ENCODE peak calls at places on chromosomes 13 and 19, in six cellular contexts. W is CD8-positive, alpha-beta memory T cell; P is breast epithelium; A is tibial nerve; K is GM06990; J is heart left ventricle. Z is an unnamed sample.
A peak's percentile ranks its signal among the peaks of the same experiment; 100 is the strongest.

GRCh38 chr19:532578-533484 is 1.3 kb downstream of the CDC34 start:
- DNase-seq in W (no peak), K (peak; percentile 57), J (peak; percentile 87), A (peak; percentile 58), P (peak; percentile 70), Z (peak; percentile 54)

GRCh38 chr13:44393391-44393790 is 19.8 kb downstream of the SERP2 start:
- DNase-seq in J (no peak), A (no peak), W (no peak), K (no peak), P (no peak), Z (no peak)

GRCh38 chr13:113853518-113854237 is 10.2 kb downstream of the GAS6 start:
- DNase-seq in A (no peak), P (peak; percentile 47), J (peak; percentile 56), W (no peak), K (no peak), Z (no peak)

GRCh38 chr13:110554227-110554836 is 7.2 kb downstream of the RAB20 start:
- DNase-seq in K (no peak), P (no peak), J (no peak), W (no peak), A (no peak), Z (no peak)

GRCh38 chr19:44548736-44549135 is 19.3 kb upstream of the CEACAM20 start:
- DNase-seq in P (no peak), J (no peak), K (no peak), W (no peak), A (no peak), Z (no peak)

GRCh38 chr13:38819053-38819452 is 132.2 kb downstream of the FREM2 start:
- DNase-seq in A (peak; percentile 24), P (no peak), K (no peak), W (no peak), J (no peak), Z (no peak)

GRCh38 chr19:35266149-35266903 is 2.4 kb upstream of the USF2 start:
- DNase-seq in K (no peak), P (peak; percentile 50), W (no peak), J (peak; percentile 63), A (no peak), Z (no peak)

GRCh38 chr19:13091400-13092161 is 11.1 kb downstream of the LYL1 start:
- DNase-seq in K (no peak), W (no peak), P (no peak), J (no peak), A (peak; percentile 61), Z (no peak)

GRCh38 chr19:52635786-52636570 is 2.2 kb downstream of the ZNF83 start:
- DNase-seq in K (no peak), P (no peak), W (no peak), J (no peak), A (no peak), Z (no peak)

GRCh38 chr19:50723069-50723468 is at the start of gene CLEC11A:
- DNase-seq in P (no peak), A (peak; percentile 49), K (no peak), J (peak; percentile 84), W (no peak), Z (no peak)

GRCh38 chr19:32404939-32405430 is 585 bp upstream of the DPY19L3 start:
- DNase-seq in W (peak; percentile 3), K (no peak), A (peak; percentile 50), P (peak; percentile 78), J (peak; percentile 81), Z (no peak)

GRCh38 chr19:7372810-7373209 is 24.1 kb downstream of the ARHGEF18 start:
- DNase-seq in J (no peak), P (no peak), K (no peak), A (no peak), W (no peak), Z (no peak)

GRCh38 chr13:99085139-99085845 is 107.4 kb upstream of the DOCK9 start:
- DNase-seq in P (no peak), W (no peak), A (peak; percentile 5), K (peak; percentile 13), J (no peak), Z (peak; percentile 70)

GRCh38 chr19:41994521-41994971 is 516 bp upstream of the ATP1A3 start:
- DNase-seq in A (no peak), W (no peak), P (no peak), K (no peak), J (no peak), Z (no peak)

GRCh38 chr19:10010247-10010691 is at the start of gene COL5A3:
- DNase-seq in W (no peak), J (peak; percentile 86), A (peak; percentile 46), K (no peak), P (no peak), Z (no peak)

GRCh38 chr13:109569938-109570711 is 216.3 kb downstream of the IRS2 start:
- DNase-seq in W (no peak), P (no peak), A (no peak), K (no peak), J (no peak), Z (peak; percentile 54)

GRCh38 chr19:30236006-30236405 is 136.2 kb upstream of the ZNF536 start:
- DNase-seq in J (no peak), P (no peak), K (no peak), W (no peak), A (no peak), Z (no peak)

GRCh38 chr19:51441410-51442390 is 16.6 kb downstream of the SIGLEC8 start:
- DNase-seq in P (no peak), J (no peak), K (peak; percentile 81), A (no peak), W (peak; percentile 64), Z (peak; percentile 85)

GRCh38 chr19:30077851-30078355 is 135.9 kb downstream of the URI1 start:
- DNase-seq in W (no peak), P (peak; percentile 17), J (peak; percentile 35), K (no peak), A (no peak), Z (no peak)

GRCh38 chr13:89554801-89555200 is 1792.7 kb upstream of the MIR17HG start:
- DNase-seq in P (no peak), A (no peak), J (no peak), W (no peak), K (no peak), Z (no peak)

GRCh38 chr13:44719857-44720671 is 143.9 kb upstream of the TSC22D1 start:
- DNase-seq in K (no peak), A (peak; percentile 19), J (no peak), W (no peak), P (no peak), Z (no peak)

GRCh38 chr19:8310342-8311055 is 2.3 kb upstream of the CD320 start:
- DNase-seq in K (no peak), J (no peak), P (peak; percentile 43), W (no peak), A (no peak), Z (no peak)

GRCh38 chr19:18344546-18344945 is 4.1 kb downstream of the PGPEP1 start:
- DNase-seq in P (no peak), J (no peak), K (no peak), W (no peak), A (no peak), Z (no peak)

GRCh38 chr13:112444001-112444311 is 67.8 kb downstream of the SPACA7 start:
- DNase-seq in A (peak; percentile 55), K (peak; percentile 28), P (no peak), W (no peak), J (peak; percentile 69), Z (no peak)

GRCh38 chr13:29887651-29888050 is 37.2 kb upstream of the UBL3 start:
- DNase-seq in J (no peak), K (no peak), P (no peak), W (no peak), A (no peak), Z (no peak)

GRCh38 chr19:9054768-9055167 is 32.1 kb upstream of the OR1M1 start:
- DNase-seq in J (no peak), W (no peak), A (no peak), P (peak; percentile 55), K (no peak), Z (no peak)

GRCh38 chr19:17103177-17103576 is 27.6 kb downstream of the MYO9B start:
- DNase-seq in A (no peak), W (no peak), P (no peak), J (no peak), K (no peak), Z (no peak)

GRCh38 chr13:102769679-102770078 is 3.9 kb downstream of the TEX30 start:
- DNase-seq in P (no peak), J (no peak), A (no peak), W (no peak), K (no peak), Z (no peak)

GRCh38 chr13:99703908-99704307 is 202.6 kb downstream of the TM9SF2 start:
- DNase-seq in W (no peak), K (no peak), J (no peak), A (no peak), P (no peak), Z (no peak)

GRCh38 chr13:112137144-112137543 is 70.2 kb downstream of the SOX1 start:
- DNase-seq in K (no peak), P (peak; percentile 9), J (no peak), A (no peak), W (no peak), Z (no peak)

GRCh38 chr13:29453657-29454056 is 141.8 kb downstream of the SLC7A1 start:
- DNase-seq in P (no peak), J (no peak), W (no peak), K (no peak), A (no peak), Z (no peak)

DNA sequence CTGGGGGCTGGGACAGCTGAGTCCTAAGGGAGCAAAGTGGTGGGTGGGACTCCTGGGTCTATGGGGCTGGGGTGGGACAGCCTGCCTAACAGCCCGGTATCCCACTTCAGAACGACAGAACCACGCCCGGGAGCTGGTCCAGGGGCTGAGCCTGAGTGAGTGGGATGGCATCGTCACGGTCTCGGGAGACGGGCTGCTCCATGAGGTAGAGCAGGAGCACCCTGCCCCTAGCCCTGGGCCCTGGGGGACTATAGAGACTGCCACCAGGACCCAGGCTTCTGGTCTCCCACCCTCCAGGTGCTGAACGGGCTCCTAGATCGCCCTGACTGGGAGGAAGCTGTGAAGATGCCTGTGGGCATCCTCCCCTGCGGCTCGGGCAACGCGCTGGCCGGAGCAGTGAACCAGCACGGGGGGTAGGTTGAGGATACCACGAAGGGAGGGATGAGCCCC is 8.6 kb downstream of the SPHK2 start:
- DNase-seq in J (no peak), A (no peak), P (no peak), W (no peak), K (no peak), Z (no peak)
- H3K36me3 ChIP-seq in J (peaks cover 7% of the 10 kb centered on the region), A (no peaks in the 10 kb centered on the region), P (no peaks in the 10 kb centered on the region), W (peaks cover 24% of the 10 kb centered on the region), K (peaks cover 10% of the 10 kb centered on the region), Z (peaks cover 28% of the 10 kb centered on the region)

GRCh38 chr19:5206751-5207075 is 133.9 kb downstream of the PTPRS start:
- DNase-seq in W (no peak), A (no peak), J (no peak), K (no peak), P (no peak), Z (no peak)
- H3K36me3 ChIP-seq in W (no peaks in the 10 kb centered on the region), A (no peaks in the 10 kb centered on the region), J (peaks cover 14% of the 10 kb centered on the region), K (no peaks in the 10 kb centered on the region), P (peaks cover 5% of the 10 kb centered on the region), Z (no peaks in the 10 kb centered on the region)

DNA sequence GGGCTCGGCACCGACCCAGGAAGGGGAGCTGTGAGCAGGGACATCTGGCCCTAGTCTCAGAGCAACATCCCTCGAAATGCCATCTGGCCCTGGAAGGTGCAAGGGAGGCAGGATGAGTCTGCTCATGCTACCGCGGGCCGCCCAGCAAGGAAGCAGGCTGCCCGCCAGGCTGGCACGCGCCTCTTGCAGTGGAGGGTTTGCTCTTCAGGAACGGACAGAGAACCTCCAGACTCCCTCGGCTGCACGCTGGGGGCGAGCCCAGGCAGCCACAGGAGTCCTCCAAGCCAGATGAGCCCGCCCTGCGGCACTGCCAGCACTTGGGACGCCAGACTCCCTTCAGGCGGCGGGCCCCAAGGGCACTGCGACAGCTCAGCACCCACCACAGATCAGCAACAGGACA is 10.1 kb upstream of the ATP8B3 start:
- DNase-seq in K (no peak), J (peak; percentile 47), A (no peak), W (no peak), P (no peak), Z (no peak)
- H3K36me3 ChIP-seq in K (peaks cover 38% of the 10 kb centered on the region), J (peaks cover 78% of the 10 kb centered on the region), A (peaks cover 3% of the 10 kb centered on the region), W (peaks cover 18% of the 10 kb centered on the region), P (peaks cover 11% of the 10 kb centered on the region), Z (peaks cover 52% of the 10 kb centered on the region)

GRCh38 chr13:23022667-23023066 is 158.1 kb upstream of the SGCG start:
- DNase-seq in K (no peak), P (no peak), A (no peak), J (no peak), W (no peak), Z (no peak)
- H3K36me3 ChIP-seq in K (no peaks in the 10 kb centered on the region), P (no peaks in the 10 kb centered on the region), A (no peaks in the 10 kb centered on the region), J (no peaks in the 10 kb centered on the region), W (no peaks in the 10 kb centered on the region), Z (no peaks in the 10 kb centered on the region)

Z was measured in CD4-positive, alpha-beta memory T cell.